ENCODE peak calls at places on chromosomes 2 and 18, in ten cellular contexts. One of them, this sample, is unnamed.
A peak's percentile ranks its signal among the peaks of the same experiment; 100 is the strongest.

GRCh38 chr2:9378433-9379371 is 44.6 kb downstream of the ITGB1BP1 start:
- DNase-seq in activated naive CD4-positive, alpha-beta T cell: no peak
- DNase-seq in gastrocnemius medialis: peak; percentile 50
- DNase-seq in stimulated activated CD8-positive, alpha-beta memory T cell treated with anti-CD3 and anti-CD28 coated beads, Interleukin-7, amount 100 ng/mL, for 1 hour: no peak
- DNase-seq in lower lobe of right lung: no peak
- DNase-seq in naive thymus-derived CD8-positive, alpha-beta T cell: no peak
- DNase-seq in CD8-positive, alpha-beta T cell: no peak
- DNase-seq in amniotic stem cell: peak; percentile 63
- DNase-seq in neuronal stem cell: no peak
- DNase-seq in NCI-H146: no peak
- DNase-seq in this sample: no peak

GRCh38 chr2:214382229-214382628 is 28.6 kb upstream of the VWC2L start:
- DNase-seq in activated naive CD4-positive, alpha-beta T cell: no peak
- DNase-seq in gastrocnemius medialis: no peak
- DNase-seq in stimulated activated CD8-positive, alpha-beta memory T cell treated with anti-CD3 and anti-CD28 coated beads, Interleukin-7, amount 100 ng/mL, for 1 hour: no peak
- DNase-seq in lower lobe of right lung: no peak
- DNase-seq in naive thymus-derived CD8-positive, alpha-beta T cell: no peak
- DNase-seq in CD8-positive, alpha-beta T cell: no peak
- DNase-seq in amniotic stem cell: no peak
- DNase-seq in neuronal stem cell: no peak
- DNase-seq in NCI-H146: no peak
- DNase-seq in this sample: no peak

GRCh38 chr2:203782262-203782976 is 76.0 kb downstream of the CD28 start:
- DNase-seq in activated naive CD4-positive, alpha-beta T cell: no peak
- DNase-seq in gastrocnemius medialis: no peak
- DNase-seq in stimulated activated CD8-positive, alpha-beta memory T cell treated with anti-CD3 and anti-CD28 coated beads, Interleukin-7, amount 100 ng/mL, for 1 hour: peak; percentile 30
- DNase-seq in lower lobe of right lung: no peak
- DNase-seq in naive thymus-derived CD8-positive, alpha-beta T cell: peak; percentile 61
- DNase-seq in CD8-positive, alpha-beta T cell: peak; percentile 42
- DNase-seq in amniotic stem cell: peak; percentile 14
- DNase-seq in neuronal stem cell: peak; percentile 39
- DNase-seq in NCI-H146: peak; percentile 30
- DNase-seq in this sample: no peak

GRCh38 chr2:224630659-224631550 is 45.7 kb upstream of the CUL3 start:
- DNase-seq in activated naive CD4-positive, alpha-beta T cell: no peak
- DNase-seq in gastrocnemius medialis: no peak
- DNase-seq in stimulated activated CD8-positive, alpha-beta memory T cell treated with anti-CD3 and anti-CD28 coated beads, Interleukin-7, amount 100 ng/mL, for 1 hour: no peak
- DNase-seq in lower lobe of right lung: no peak
- DNase-seq in naive thymus-derived CD8-positive, alpha-beta T cell: no peak
- DNase-seq in CD8-positive, alpha-beta T cell: no peak
- DNase-seq in amniotic stem cell: no peak
- DNase-seq in neuronal stem cell: no peak
- DNase-seq in NCI-H146: no peak
- DNase-seq in this sample: no peak

GRCh38 chr2:238376884-238377391 is 49.8 kb upstream of the ASB1 start:
- DNase-seq in activated naive CD4-positive, alpha-beta T cell: no peak
- DNase-seq in gastrocnemius medialis: no peak
- DNase-seq in stimulated activated CD8-positive, alpha-beta memory T cell treated with anti-CD3 and anti-CD28 coated beads, Interleukin-7, amount 100 ng/mL, for 1 hour: no peak
- DNase-seq in lower lobe of right lung: no peak
- DNase-seq in naive thymus-derived CD8-positive, alpha-beta T cell: no peak
- DNase-seq in CD8-positive, alpha-beta T cell: no peak
- DNase-seq in amniotic stem cell: no peak
- DNase-seq in neuronal stem cell: no peak
- DNase-seq in NCI-H146: no peak
- DNase-seq in this sample: no peak

GRCh38 chr2:24704682-24705081 is 88.5 kb downstream of the PTRHD1 start:
- DNase-seq in activated naive CD4-positive, alpha-beta T cell: no peak
- DNase-seq in gastrocnemius medialis: no peak
- DNase-seq in stimulated activated CD8-positive, alpha-beta memory T cell treated with anti-CD3 and anti-CD28 coated beads, Interleukin-7, amount 100 ng/mL, for 1 hour: no peak
- DNase-seq in lower lobe of right lung: no peak
- DNase-seq in naive thymus-derived CD8-positive, alpha-beta T cell: no peak
- DNase-seq in CD8-positive, alpha-beta T cell: no peak
- DNase-seq in amniotic stem cell: no peak
- DNase-seq in neuronal stem cell: no peak
- DNase-seq in NCI-H146: no peak
- DNase-seq in this sample: no peak

GRCh38 chr2:69579561-69579960 is 64.0 kb downstream of the AAK1 start:
- DNase-seq in activated naive CD4-positive, alpha-beta T cell: no peak
- DNase-seq in gastrocnemius medialis: no peak
- DNase-seq in stimulated activated CD8-positive, alpha-beta memory T cell treated with anti-CD3 and anti-CD28 coated beads, Interleukin-7, amount 100 ng/mL, for 1 hour: no peak
- DNase-seq in lower lobe of right lung: no peak
- DNase-seq in naive thymus-derived CD8-positive, alpha-beta T cell: no peak
- DNase-seq in CD8-positive, alpha-beta T cell: no peak
- DNase-seq in amniotic stem cell: no peak
- DNase-seq in neuronal stem cell: no peak
- DNase-seq in NCI-H146: no peak
- DNase-seq in this sample: no peak

GRCh38 chr2:203492965-203493364 is 42.1 kb downstream of the RAPH1 start:
- DNase-seq in activated naive CD4-positive, alpha-beta T cell: no peak
- DNase-seq in gastrocnemius medialis: no peak
- DNase-seq in stimulated activated CD8-positive, alpha-beta memory T cell treated with anti-CD3 and anti-CD28 coated beads, Interleukin-7, amount 100 ng/mL, for 1 hour: no peak
- DNase-seq in lower lobe of right lung: no peak
- DNase-seq in naive thymus-derived CD8-positive, alpha-beta T cell: no peak
- DNase-seq in CD8-positive, alpha-beta T cell: no peak
- DNase-seq in amniotic stem cell: no peak
- DNase-seq in neuronal stem cell: no peak
- DNase-seq in NCI-H146: no peak
- DNase-seq in this sample: no peak

GRCh38 chr18:62334110-62334509 is 9.0 kb downstream of the TNFRSF11A start:
- DNase-seq in activated naive CD4-positive, alpha-beta T cell: no peak
- DNase-seq in gastrocnemius medialis: no peak
- DNase-seq in stimulated activated CD8-positive, alpha-beta memory T cell treated with anti-CD3 and anti-CD28 coated beads, Interleukin-7, amount 100 ng/mL, for 1 hour: no peak
- DNase-seq in lower lobe of right lung: no peak
- DNase-seq in naive thymus-derived CD8-positive, alpha-beta T cell: no peak
- DNase-seq in CD8-positive, alpha-beta T cell: no peak
- DNase-seq in amniotic stem cell: no peak
- DNase-seq in neuronal stem cell: no peak
- DNase-seq in NCI-H146: no peak
- DNase-seq in this sample: no peak

GRCh38 chr2:6946722-6947121 is 29.5 kb downstream of the RNF144A start:
- DNase-seq in activated naive CD4-positive, alpha-beta T cell: no peak
- DNase-seq in gastrocnemius medialis: no peak
- DNase-seq in stimulated activated CD8-positive, alpha-beta memory T cell treated with anti-CD3 and anti-CD28 coated beads, Interleukin-7, amount 100 ng/mL, for 1 hour: no peak
- DNase-seq in lower lobe of right lung: no peak
- DNase-seq in naive thymus-derived CD8-positive, alpha-beta T cell: no peak
- DNase-seq in CD8-positive, alpha-beta T cell: no peak
- DNase-seq in amniotic stem cell: peak; percentile 73
- DNase-seq in neuronal stem cell: no peak
- DNase-seq in NCI-H146: no peak
- DNase-seq in this sample: peak; percentile 3

GRCh38 chr2:217142649-217143266 is 282.9 kb upstream of the TNP1 start:
- DNase-seq in activated naive CD4-positive, alpha-beta T cell: no peak
- DNase-seq in gastrocnemius medialis: no peak
- DNase-seq in stimulated activated CD8-positive, alpha-beta memory T cell treated with anti-CD3 and anti-CD28 coated beads, Interleukin-7, amount 100 ng/mL, for 1 hour: no peak
- DNase-seq in lower lobe of right lung: no peak
- DNase-seq in naive thymus-derived CD8-positive, alpha-beta T cell: no peak
- DNase-seq in CD8-positive, alpha-beta T cell: no peak
- DNase-seq in amniotic stem cell: no peak
- DNase-seq in neuronal stem cell: no peak
- DNase-seq in NCI-H146: no peak
- DNase-seq in this sample: no peak

GRCh38 chr2:122028371-122029102 is 273.1 kb downstream of the TSN start:
- DNase-seq in activated naive CD4-positive, alpha-beta T cell: no peak
- DNase-seq in gastrocnemius medialis: no peak
- DNase-seq in stimulated activated CD8-positive, alpha-beta memory T cell treated with anti-CD3 and anti-CD28 coated beads, Interleukin-7, amount 100 ng/mL, for 1 hour: no peak
- DNase-seq in lower lobe of right lung: no peak
- DNase-seq in naive thymus-derived CD8-positive, alpha-beta T cell: no peak
- DNase-seq in CD8-positive, alpha-beta T cell: no peak
- DNase-seq in amniotic stem cell: peak; percentile 5
- DNase-seq in neuronal stem cell: no peak
- DNase-seq in NCI-H146: no peak
- DNase-seq in this sample: no peak

GRCh38 chr2:151238527-151239487 is 22.9 kb downstream of the RBM43 start:
- DNase-seq in activated naive CD4-positive, alpha-beta T cell: no peak
- DNase-seq in gastrocnemius medialis: peak; percentile 14
- DNase-seq in stimulated activated CD8-positive, alpha-beta memory T cell treated with anti-CD3 and anti-CD28 coated beads, Interleukin-7, amount 100 ng/mL, for 1 hour: no peak
- DNase-seq in lower lobe of right lung: peak; percentile 58
- DNase-seq in naive thymus-derived CD8-positive, alpha-beta T cell: peak; percentile 23
- DNase-seq in CD8-positive, alpha-beta T cell: no peak
- DNase-seq in amniotic stem cell: peak; percentile 73
- DNase-seq in neuronal stem cell: peak; percentile 59
- DNase-seq in NCI-H146: peak; percentile 19
- DNase-seq in this sample: peak; percentile 34

GRCh38 chr2:109214651-109215371 is 85.8 kb downstream of the SH3RF3 start:
- DNase-seq in activated naive CD4-positive, alpha-beta T cell: no peak
- DNase-seq in gastrocnemius medialis: no peak
- DNase-seq in stimulated activated CD8-positive, alpha-beta memory T cell treated with anti-CD3 and anti-CD28 coated beads, Interleukin-7, amount 100 ng/mL, for 1 hour: no peak
- DNase-seq in lower lobe of right lung: no peak
- DNase-seq in naive thymus-derived CD8-positive, alpha-beta T cell: no peak
- DNase-seq in CD8-positive, alpha-beta T cell: no peak
- DNase-seq in amniotic stem cell: no peak
- DNase-seq in neuronal stem cell: no peak
- DNase-seq in NCI-H146: no peak
- DNase-seq in this sample: no peak

GRCh38 chr2:61536086-61536722 is 2.0 kb downstream of the XPO1 start:
- DNase-seq in activated naive CD4-positive, alpha-beta T cell: no peak
- DNase-seq in gastrocnemius medialis: no peak
- DNase-seq in stimulated activated CD8-positive, alpha-beta memory T cell treated with anti-CD3 and anti-CD28 coated beads, Interleukin-7, amount 100 ng/mL, for 1 hour: no peak
- DNase-seq in lower lobe of right lung: no peak
- DNase-seq in naive thymus-derived CD8-positive, alpha-beta T cell: no peak
- DNase-seq in CD8-positive, alpha-beta T cell: no peak
- DNase-seq in amniotic stem cell: no peak
- DNase-seq in neuronal stem cell: no peak
- DNase-seq in NCI-H146: peak; percentile 93
- DNase-seq in this sample: peak; percentile 12

GRCh38 chr2:74440378-74441110 is 1.2 kb downstream of the RTKN start:
- DNase-seq in activated naive CD4-positive, alpha-beta T cell: no peak
- DNase-seq in gastrocnemius medialis: peak; percentile 64
- DNase-seq in stimulated activated CD8-positive, alpha-beta memory T cell treated with anti-CD3 and anti-CD28 coated beads, Interleukin-7, amount 100 ng/mL, for 1 hour: peak; percentile 19
- DNase-seq in lower lobe of right lung: peak; percentile 87
- DNase-seq in naive thymus-derived CD8-positive, alpha-beta T cell: no peak
- DNase-seq in CD8-positive, alpha-beta T cell: no peak
- DNase-seq in amniotic stem cell: peak; percentile 63
- DNase-seq in neuronal stem cell: peak; percentile 88
- DNase-seq in NCI-H146: peak; percentile 84
- DNase-seq in this sample: peak; percentile 83

GRCh38 chr2:225598922-225599321 is 199.4 kb downstream of the NYAP2 start:
- DNase-seq in activated naive CD4-positive, alpha-beta T cell: no peak
- DNase-seq in gastrocnemius medialis: no peak
- DNase-seq in stimulated activated CD8-positive, alpha-beta memory T cell treated with anti-CD3 and anti-CD28 coated beads, Interleukin-7, amount 100 ng/mL, for 1 hour: no peak
- DNase-seq in lower lobe of right lung: no peak
- DNase-seq in naive thymus-derived CD8-positive, alpha-beta T cell: no peak
- DNase-seq in CD8-positive, alpha-beta T cell: no peak
- DNase-seq in amniotic stem cell: no peak
- DNase-seq in neuronal stem cell: no peak
- DNase-seq in NCI-H146: no peak
- DNase-seq in this sample: no peak

GRCh38 chr2:36052819-36053218 is 302.8 kb upstream of the CRIM1 start:
- DNase-seq in activated naive CD4-positive, alpha-beta T cell: no peak
- DNase-seq in gastrocnemius medialis: no peak
- DNase-seq in stimulated activated CD8-positive, alpha-beta memory T cell treated with anti-CD3 and anti-CD28 coated beads, Interleukin-7, amount 100 ng/mL, for 1 hour: no peak
- DNase-seq in lower lobe of right lung: no peak
- DNase-seq in naive thymus-derived CD8-positive, alpha-beta T cell: no peak
- DNase-seq in CD8-positive, alpha-beta T cell: no peak
- DNase-seq in amniotic stem cell: no peak
- DNase-seq in neuronal stem cell: no peak
- DNase-seq in NCI-H146: no peak
- DNase-seq in this sample: no peak

GRCh38 chr2:1992280-1992679 is 248.0 kb upstream of the PXDN start:
- DNase-seq in activated naive CD4-positive, alpha-beta T cell: no peak
- DNase-seq in gastrocnemius medialis: no peak
- DNase-seq in stimulated activated CD8-positive, alpha-beta memory T cell treated with anti-CD3 and anti-CD28 coated beads, Interleukin-7, amount 100 ng/mL, for 1 hour: no peak
- DNase-seq in lower lobe of right lung: no peak
- DNase-seq in naive thymus-derived CD8-positive, alpha-beta T cell: no peak
- DNase-seq in CD8-positive, alpha-beta T cell: no peak
- DNase-seq in amniotic stem cell: no peak
- DNase-seq in neuronal stem cell: no peak
- DNase-seq in NCI-H146: no peak
- DNase-seq in this sample: no peak

GRCh38 chr18:73691118-73691517 is 456.5 kb downstream of the FBXO15 start:
- DNase-seq in activated naive CD4-positive, alpha-beta T cell: no peak
- DNase-seq in gastrocnemius medialis: no peak
- DNase-seq in stimulated activated CD8-positive, alpha-beta memory T cell treated with anti-CD3 and anti-CD28 coated beads, Interleukin-7, amount 100 ng/mL, for 1 hour: no peak
- DNase-seq in lower lobe of right lung: no peak
- DNase-seq in naive thymus-derived CD8-positive, alpha-beta T cell: no peak
- DNase-seq in CD8-positive, alpha-beta T cell: no peak
- DNase-seq in amniotic stem cell: no peak
- DNase-seq in neuronal stem cell: no peak
- DNase-seq in NCI-H146: peak; percentile 21
- DNase-seq in this sample: no peak

GRCh38 chr2:11094021-11094810 is 61.1 kb upstream of the SLC66A3 start:
- DNase-seq in activated naive CD4-positive, alpha-beta T cell: no peak
- DNase-seq in gastrocnemius medialis: no peak
- DNase-seq in stimulated activated CD8-positive, alpha-beta memory T cell treated with anti-CD3 and anti-CD28 coated beads, Interleukin-7, amount 100 ng/mL, for 1 hour: no peak
- DNase-seq in lower lobe of right lung: no peak
- DNase-seq in naive thymus-derived CD8-positive, alpha-beta T cell: no peak
- DNase-seq in CD8-positive, alpha-beta T cell: no peak
- DNase-seq in amniotic stem cell: no peak
- DNase-seq in neuronal stem cell: no peak
- DNase-seq in NCI-H146: no peak
- DNase-seq in this sample: no peak

GRCh38 chr2:34545486-34546136 is 946.5 kb upstream of the FAM98A start:
- DNase-seq in activated naive CD4-positive, alpha-beta T cell: no peak
- DNase-seq in gastrocnemius medialis: no peak
- DNase-seq in stimulated activated CD8-positive, alpha-beta memory T cell treated with anti-CD3 and anti-CD28 coated beads, Interleukin-7, amount 100 ng/mL, for 1 hour: no peak
- DNase-seq in lower lobe of right lung: no peak
- DNase-seq in naive thymus-derived CD8-positive, alpha-beta T cell: no peak
- DNase-seq in CD8-positive, alpha-beta T cell: no peak
- DNase-seq in amniotic stem cell: no peak
- DNase-seq in neuronal stem cell: no peak
- DNase-seq in NCI-H146: no peak
- DNase-seq in this sample: no peak

GRCh38 chr18:12283256-12283655 is 24.8 kb upstream of the TUBB6 start:
- DNase-seq in activated naive CD4-positive, alpha-beta T cell: no peak
- DNase-seq in gastrocnemius medialis: no peak
- DNase-seq in stimulated activated CD8-positive, alpha-beta memory T cell treated with anti-CD3 and anti-CD28 coated beads, Interleukin-7, amount 100 ng/mL, for 1 hour: no peak
- DNase-seq in lower lobe of right lung: no peak
- DNase-seq in naive thymus-derived CD8-positive, alpha-beta T cell: no peak
- DNase-seq in CD8-positive, alpha-beta T cell: no peak
- DNase-seq in amniotic stem cell: no peak
- DNase-seq in neuronal stem cell: no peak
- DNase-seq in NCI-H146: peak; percentile 34
- DNase-seq in this sample: no peak